ENCODE peak calls at places on chromosomes 1 and 21, in seven cellular contexts. G is frontal cortex, M is uterus, R is amniotic stem cell, H is NCI-H2171, N is GM13976, W is head of caudate nucleus. U is an unnamed sample.

GRCh38 chr1:161691846-161692245 is 15.2 kb upstream of the FCRLA start:
- DNase-seq in G (no peak), M (no peak), R (no peak), H (no peak), N (no peak), W (no peak), U (no peak)

GRCh38 chr1:181134543-181135461 is 46.3 kb downstream of the IER5 start:
- DNase-seq in G (no peak), M (peak; percentile 59), R (no peak), H (no peak), N (peak; percentile 68), W (no peak), U (no peak)

GRCh38 chr1:220529530-220529920 is 1.6 kb downstream of the MARK1 start:
- DNase-seq in G (no peak), M (no peak), R (no peak), H (no peak), N (no peak), W (no peak), U (no peak)

GRCh38 chr1:15155760-15156743 is 2.5 kb downstream of the TMEM51 start:
- DNase-seq in G (no peak), M (no peak), R (no peak), H (peak; percentile 18), N (peak; percentile 57), W (no peak), U (no peak)

GRCh38 chr1:23376890-23377811 is 7.5 kb upstream of the ZNF436 start:
- DNase-seq in G (no peak), M (peak; percentile 80), R (peak; percentile 40), H (no peak), N (no peak), W (no peak), U (no peak)

GRCh38 chr1:151612506-151613274 is 840 bp downstream of the SNX27 start:
- DNase-seq in G (no peak), M (peak; percentile 48), R (no peak), H (peak; percentile 2), N (peak; percentile 57), W (peak; percentile 78), U (no peak)

GRCh38 chr1:179490611-179491010 is 85.1 kb downstream of the NPHS2 start:
- DNase-seq in G (no peak), M (no peak), R (no peak), H (no peak), N (no peak), W (no peak), U (no peak)

GRCh38 chr1:200039849-200040479 is 12.5 kb downstream of the NR5A2 start:
- DNase-seq in G (no peak), M (no peak), R (no peak), H (no peak), N (peak; percentile 40), W (no peak), U (no peak)

GRCh38 chr21:45613396-45613795 is 30.1 kb upstream of the PCBP3 start:
- DNase-seq in G (no peak), M (no peak), R (no peak), H (no peak), N (no peak), W (no peak), U (no peak)

GRCh38 chr1:8818325-8818775 is 910 bp upstream of the RERE start:
- DNase-seq in G (no peak), M (peak; percentile 31), R (no peak), H (peak; percentile 39), N (no peak), W (peak; percentile 30), U (peak; percentile 2)

GRCh38 chr1:54403377-54403776 is 2.8 kb downstream of the SSBP3 start:
- DNase-seq in G (no peak), M (no peak), R (no peak), H (no peak), N (no peak), W (no peak), U (no peak)

GRCh38 chr1:15833069-15833679 is 14.3 kb upstream of the SPEN start:
- DNase-seq in G (no peak), M (peak; percentile 59), R (no peak), H (peak; percentile 83), N (no peak), W (peak; percentile 54), U (no peak)

GRCh38 chr1:111732718-111733117 is 6.5 kb downstream of the INKA2 start:
- DNase-seq in G (no peak), M (no peak), R (no peak), H (no peak), N (no peak), W (no peak), U (no peak)

GRCh38 chr1:228094432-228095016 is 8.6 kb downstream of the C1orf35 start:
- DNase-seq in G (no peak), M (no peak), R (no peak), H (no peak), N (no peak), W (no peak), U (no peak)

GRCh38 chr1:207001492-207002245 is 30.9 kb downstream of the C1orf116 start:
- DNase-seq in G (no peak), M (no peak), R (no peak), H (no peak), N (no peak), W (no peak), U (no peak)

GRCh38 chr1:9909222-9910046 is 635 bp downstream of the CTNNBIP1 start:
- DNase-seq in G (no peak), M (peak; percentile 48), R (no peak), H (no peak), N (no peak), W (peak; percentile 50), U (no peak)

GRCh38 chr1:207938016-207938415 is 27.1 kb upstream of the CD34 start:
- DNase-seq in G (no peak), M (no peak), R (peak; percentile 5), H (no peak), N (no peak), W (no peak), U (no peak)

GRCh38 chr1:246893205-246893939 is 38.4 kb downstream of the AHCTF1 start:
- DNase-seq in G (no peak), M (no peak), R (no peak), H (no peak), N (peak; percentile 38), W (no peak), U (no peak)